ENCODE peak calls at places on chromosomes 7 and 10, in six cellular contexts. V is neuronal stem cell, N is mesenchymal stem cell, C is IMR-90, A is trophoblast cell, O is H1. W is an unnamed sample.

GRCh38 chr7:88111842-88112385 is 107.9 kb downstream of the SRI start:
- DNase-seq in A (no peak), O (no peak), V (no peak), N (no peak), C (no peak), W (no peak)

GRCh38 chr7:90461216-90461615 is 8.2 kb upstream of the PTTG1IP2 start:
- DNase-seq in V (no peak), O (no peak), C (peak; percentile 18), N (no peak), A (no peak), W (no peak)

GRCh38 chr10:19789607-19790006 is 26.6 kb upstream of the PLXDC2 start:
- DNase-seq in N (no peak), V (no peak), C (no peak), A (no peak), O (no peak), W (no peak)

GRCh38 chr7:29040570-29040906 is 82.4 kb upstream of the TRIL start:
- DNase-seq in V (no peak), N (peak; percentile 28), O (no peak), C (no peak), A (no peak), W (no peak)

GRCh38 chr10:1737222-1738061 is at the start of gene ADARB2:
- DNase-seq in O (peak; percentile 85), A (no peak), N (peak; percentile 45), V (peak; percentile 87), C (no peak), W (peak; percentile 94)

GRCh38 chr7:16129431-16130126 is 291.8 kb downstream of the CRPPA start:
- DNase-seq in N (peak; percentile 7), O (no peak), V (no peak), A (peak; percentile 68), C (peak; percentile 80), W (no peak)

GRCh38 chr10:72847681-72848080 is 45.9 kb upstream of the OIT3 start:
- DNase-seq in A (peak; percentile 4), C (peak; percentile 28), V (no peak), N (no peak), O (no peak), W (no peak)

GRCh38 chr10:29297678-29298077 is 8.8 kb downstream of the LYZL1 start:
- DNase-seq in O (no peak), A (no peak), C (no peak), V (no peak), N (peak; percentile 40), W (no peak)

GRCh38 chr10:84452006-84452405 is 123.6 kb downstream of the CCSER2 start:
- DNase-seq in C (peak; percentile 82), O (no peak), V (no peak), A (no peak), N (peak; percentile 55), W (no peak)

GRCh38 chr7:23389701-23390100 is 80.6 kb downstream of the IGF2BP3 start:
- DNase-seq in A (no peak), V (no peak), C (no peak), O (no peak), N (no peak), W (no peak)

GRCh38 chr10:8738987-8739386 is 684.5 kb downstream of the GATA3 start:
- DNase-seq in C (no peak), N (no peak), O (no peak), A (no peak), V (no peak), W (no peak)

GRCh38 chr7:50864694-50865093 is 82.0 kb upstream of the GRB10 start:
- DNase-seq in C (no peak), A (no peak), N (no peak), V (peak; percentile 24), O (no peak), W (no peak)

GRCh38 chr7:31710171-31710570 is 23.2 kb downstream of the PPP1R17 start:
- DNase-seq in C (no peak), V (peak; percentile 56), A (no peak), O (peak; percentile 46), N (no peak), W (peak; percentile 43)

GRCh38 chr7:44757739-44758138 is 9.1 kb downstream of the ZMIZ2 start:
- DNase-seq in V (no peak), C (no peak), A (no peak), O (no peak), N (no peak), W (no peak)

GRCh38 chr7:113367187-113367586 is 248.8 kb upstream of the SMIM30 start:
- DNase-seq in V (no peak), A (peak; percentile 81), O (no peak), N (no peak), C (peak; percentile 2), W (no peak)

GRCh38 chr10:3419719-3420495 is 247.3 kb upstream of the PITRM1 start:
- DNase-seq in C (no peak), O (no peak), A (peak; percentile 28), N (no peak), V (no peak), W (no peak)

GRCh38 chr10:100501423-100501822 is 18.2 kb downstream of the SEC31B start:
- DNase-seq in O (no peak), A (no peak), V (no peak), C (peak; percentile 54), N (no peak), W (no peak)

GRCh38 chr10:114261116-114261515 is 22.1 kb downstream of the VWA2 start:
- DNase-seq in C (peak; percentile 54), N (peak; percentile 94), A (no peak), V (no peak), O (no peak), W (no peak)

DNA sequence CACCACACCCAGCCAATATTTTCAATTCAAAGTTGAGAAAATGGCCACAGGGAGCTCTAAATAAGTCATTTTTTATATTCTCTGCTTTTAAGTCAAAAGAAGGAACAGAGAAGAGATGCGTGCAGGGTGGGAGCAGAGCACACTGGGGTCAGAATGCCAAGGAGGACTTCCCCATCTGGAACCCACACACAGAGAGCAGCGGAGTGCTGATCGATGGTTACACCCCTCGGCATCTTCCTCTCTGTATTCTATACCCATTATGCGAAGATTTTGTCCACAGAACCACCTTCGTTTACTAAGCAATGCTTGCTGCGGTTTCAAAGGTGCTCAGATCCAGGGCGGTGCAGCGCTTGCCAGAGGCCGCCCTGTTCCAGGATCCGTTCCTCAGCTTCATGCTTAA is 91.3 kb upstream of the RHEB start:
- DNase-seq in V (no peak), A (no peak), O (no peak), N (no peak), C (no peak), W (no peak)
- H3K4me1 ChIP-seq in V (peaks cover 3% of the 10 kb centered on the region), A (peaks cover 5% of the 10 kb centered on the region), O (no peaks in the 10 kb centered on the region), N (peaks cover 14% of the 10 kb centered on the region), C (peaks cover 6% of the 10 kb centered on the region), W (no peaks in the 10 kb centered on the region)

GRCh38 chr10:33542747-33543505 is 208.5 kb upstream of the NRP1 start:
- DNase-seq in A (peak; percentile 75), N (peak; percentile 18), V (no peak), C (peak; percentile 36), O (no peak), W (no peak)

GRCh38 chr10:33537066-33537465 is 202.6 kb upstream of the NRP1 start:
- DNase-seq in N (no peak), A (no peak), O (no peak), V (no peak), C (peak; percentile 59), W (no peak)

GRCh38 chr10:33536508-33536907 is 202.0 kb upstream of the NRP1 start:
- DNase-seq in A (no peak), O (no peak), C (no peak), N (no peak), V (no peak), W (no peak)

GRCh38 chr10:33535866-33536265 is 201.4 kb upstream of the NRP1 start:
- DNase-seq in O (no peak), V (no peak), A (no peak), N (no peak), C (no peak), W (no peak)

GRCh38 chr10:33539137-33539536 is 204.7 kb upstream of the NRP1 start:
- DNase-seq in V (no peak), N (no peak), C (no peak), O (no peak), A (no peak), W (no peak)
- H3K14ac ChIP-seq in V (no peak overlapping the region), N (no peak overlapping the region), C (no peak overlapping the region), O (no peak overlapping the region), A (no peak overlapping the region), W (no peak overlapping the region)

DNA sequence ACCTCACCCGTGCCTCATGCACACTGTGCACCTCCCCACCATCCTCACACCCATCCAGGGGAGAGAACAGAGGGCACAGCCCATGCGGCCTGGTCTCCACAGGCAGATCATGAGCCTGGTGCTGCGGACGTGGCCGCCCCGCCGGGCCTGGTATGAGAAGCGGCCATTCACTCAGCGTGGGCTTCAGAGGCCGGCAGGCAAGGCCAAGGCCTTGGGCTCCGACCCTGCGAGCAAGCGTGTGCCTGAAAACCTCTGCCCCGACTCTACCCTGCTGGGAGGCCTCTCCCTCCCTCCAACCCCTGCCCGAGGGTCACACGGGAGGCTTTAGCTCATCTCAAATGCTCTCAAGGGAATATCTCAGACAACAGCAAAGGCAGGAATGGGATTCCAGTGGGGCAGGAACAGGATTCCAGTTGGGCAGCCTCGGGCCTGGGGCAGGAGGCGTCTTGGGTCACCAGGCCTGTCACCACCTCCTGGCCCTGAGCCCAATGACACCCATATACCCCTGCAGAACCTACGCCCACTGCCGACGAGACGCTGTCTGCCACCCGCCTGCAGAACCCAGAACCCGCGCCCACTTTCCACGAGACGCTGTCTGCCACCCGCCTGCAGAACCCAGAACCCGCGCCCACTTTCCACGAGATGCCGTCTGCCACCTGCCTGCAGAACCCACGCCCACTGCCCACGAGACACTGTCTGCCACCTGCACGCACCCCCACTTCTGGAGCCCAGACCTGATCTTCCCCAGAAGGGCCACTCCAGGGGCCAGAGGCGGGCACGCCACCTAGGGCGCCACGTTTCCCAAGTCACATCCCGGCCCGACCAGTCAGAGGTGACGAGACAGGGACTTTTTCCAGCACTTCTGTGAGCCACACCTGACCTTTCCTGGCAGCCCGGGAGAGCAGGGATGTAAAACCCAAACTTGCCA is 38.9 kb downstream of the ADAP1 start:
- DNase-seq in C (no peak), A (no peak), N (no peak), O (no peak), V (no peak), W (no peak)
- H3K4me1 ChIP-seq in C (no peaks in the 10 kb centered on the region), A (no peaks in the 10 kb centered on the region), N (peaks cover 29% of the 10 kb centered on the region), O (peaks cover under 1% of the 10 kb centered on the region), V (no peaks in the 10 kb centered on the region), W (no peaks in the 10 kb centered on the region)

GRCh38 chr10:12638103-12638502 is 288.8 kb downstream of the CAMK1D start:
- DNase-seq in C (peak; percentile 31), N (peak; percentile 30), O (no peak), A (no peak), V (no peak), W (no peak)
- H3K14ac ChIP-seq in C (no peak overlapping the region), N (no peak overlapping the region), O (no peak overlapping the region), A (no peak overlapping the region), V (no peak overlapping the region), W (no peak overlapping the region)

GRCh38 chr7:26348987-26349809 is 57.5 kb downstream of the SNX10 start:
- DNase-seq in O (no peak), V (no peak), A (peak; percentile 55), C (no peak), N (no peak), W (no peak)

GRCh38 chr7:26346611-26347200 is 55.0 kb downstream of the SNX10 start:
- DNase-seq in N (peak; percentile 2), C (peak; percentile 2), A (peak; percentile 85), O (no peak), V (no peak), W (no peak)

GRCh38 chr7:26345202-26345601 is 53.5 kb downstream of the SNX10 start:
- DNase-seq in N (no peak), C (no peak), O (no peak), V (no peak), A (no peak), W (no peak)

GRCh38 chr7:26345837-26346236 is 54.2 kb downstream of the SNX10 start:
- DNase-seq in V (no peak), O (no peak), N (no peak), A (no peak), C (no peak), W (no peak)

GRCh38 chr7:26348234-26348851 is 56.7 kb downstream of the SNX10 start:
- DNase-seq in O (no peak), N (no peak), V (no peak), A (no peak), C (no peak), W (no peak)
- H3K4me1 ChIP-seq in O (no peaks in the 10 kb centered on the region), N (peaks cover 9% of the 10 kb centered on the region), V (peaks cover 4% of the 10 kb centered on the region), A (no peaks in the 10 kb centered on the region), C (no peaks in the 10 kb centered on the region), W (no peaks in the 10 kb centered on the region)